ENCODE peak calls at places on chromosomes 6 and 20, in ten cellular contexts. I is ecto neural progenitor cell; X is hippocampal formation; K is T-cell; L is stimulated activated CD4-positive, alpha-beta T cell treated with anti-CD3 and anti-CD28 coated beads, Interleukin-2, amount 100 ng/mL, for 48 hours; R is NCI-H2029; F is ureter; N is HEK293T; U is effector CD4-positive, alpha-beta T cell; T is OCI-LY7. P is an unnamed sample.

GRCh38 chr6:149128489-149129145 is 188.9 kb upstream of the TAB2 start:
- DNase-seq in I (no peak), X (no peak), K (peak), L (no peak), R (no peak), F (no peak), N (no peak), U (no peak), T (peak), P (no peak)

GRCh38 chr6:43604174-43604573 is 24.9 kb downstream of the GTPBP2 start:
- DNase-seq in I (no peak), X (no peak), K (no peak), L (no peak), R (no peak), F (no peak), N (no peak), U (no peak), T (no peak), P (no peak)

GRCh38 chr6:1620504-1621327 is 11.0 kb downstream of the FOXC1 start:
- DNase-seq in I (no peak), X (no peak), K (no peak), L (no peak), R (no peak), F (no peak), N (no peak), U (no peak), T (no peak), P (no peak)

GRCh38 chr6:152273638-152274037 is 363.5 kb downstream of the SYNE1 start:
- DNase-seq in I (peak), X (no peak), K (no peak), L (no peak), R (no peak), F (peak), N (no peak), U (no peak), T (no peak), P (no peak)

GRCh38 chr6:44237813-44238433 is 9.0 kb upstream of the HSP90AB1 start:
- DNase-seq in I (peak), X (peak), K (peak), L (peak), R (peak), F (peak), N (peak), U (peak), T (peak), P (peak)

GRCh38 chr20:13922241-13922640 is 68.2 kb downstream of the SEL1L2 start:
- DNase-seq in I (no peak), X (no peak), K (no peak), L (no peak), R (no peak), F (no peak), N (no peak), U (no peak), T (no peak), P (no peak)

GRCh38 chr6:18245642-18246041 is 18.7 kb downstream of the DEK start:
- DNase-seq in I (no peak), X (no peak), K (no peak), L (no peak), R (no peak), F (no peak), N (no peak), U (no peak), T (no peak), P (no peak)

GRCh38 chr20:33163856-33164762 is 3.9 kb upstream of the BPIFA2 start:
- DNase-seq in I (peak), X (no peak), K (no peak), L (no peak), R (no peak), F (no peak), N (no peak), U (no peak), T (no peak), P (no peak)

P was measured in NCI-H510A treated with DMSO at 0.1 percent for 48 hours.